ENCODE peak calls at places on chromosomes 7 and 10, in six cellular contexts. P is neural crest cell; Q is nephron progenitor cell; X is stimulated activated naive CD4-positive, alpha-beta T cell treated with Interleukin-2 at 50 U/mL for 16 hours; K is heart right ventricle; Y is cardiac muscle cell. N is an unnamed sample.

GRCh38 chr7:44771358-44771757 is 22.7 kb downstream of the ZMIZ2 start:
- DNase-seq in P (no peak), Q (no peak), X (no peak), K (no peak), Y (no peak), N (no peak)

GRCh38 chr7:18177129-18177814 is 149.6 kb upstream of the PRPS1L1 start:
- DNase-seq in P (no peak), Q (no peak), X (no peak), K (no peak), Y (no peak), N (no peak)

GRCh38 chr7:111011500-111011899 is 79.4 kb upstream of the LRRN3 start:
- DNase-seq in P (no peak), Q (no peak), X (peak; percentile 10), K (no peak), Y (no peak), N (no peak)

GRCh38 chr7:49980414-49980813 is 112.6 kb downstream of the ZPBP start:
- DNase-seq in P (no peak), Q (no peak), X (no peak), K (no peak), Y (no peak), N (no peak)

GRCh38 chr7:91929463-91929862 is 11.2 kb upstream of the AKAP9 start:
- DNase-seq in P (no peak), Q (no peak), X (no peak), K (no peak), Y (no peak), N (no peak)

GRCh38 chr10:97047327-97047726 is 138.4 kb downstream of the SLIT1 start:
- DNase-seq in P (no peak), Q (no peak), X (no peak), K (no peak), Y (no peak), N (no peak)

GRCh38 chr10:30705086-30705624 is 75.6 kb upstream of the LYZL2 start:
- DNase-seq in P (no peak), Q (no peak), X (no peak), K (no peak), Y (no peak), N (no peak)

GRCh38 chr10:94546616-94547175 is 1.1 kb downstream of the HELLS start:
- DNase-seq in P (no peak), Q (no peak), X (no peak), K (no peak), Y (peak; percentile 7), N (no peak)

GRCh38 chr7:81267508-81267907 is 348.7 kb upstream of the SEMA3C start:
- DNase-seq in P (no peak), Q (no peak), X (no peak), K (no peak), Y (peak; percentile 21), N (no peak)

GRCh38 chr10:119375574-119376265 is 166.8 kb downstream of the RGS10 start:
- DNase-seq in P (no peak), Q (peak; percentile 38), X (no peak), K (no peak), Y (peak; percentile 55), N (peak; percentile 51)

GRCh38 chr7:98879198-98879988 is 1.1 kb downstream of the TRRAP start:
- DNase-seq in P (no peak), Q (no peak), X (peak; percentile 62), K (no peak), Y (no peak), N (no peak)

GRCh38 chr7:141362580-141363435 is 188.4 kb upstream of the AGK start:
- DNase-seq in P (no peak), Q (no peak), X (no peak), K (peak; percentile 38), Y (peak; percentile 81), N (peak; percentile 18)

GRCh38 chr7:88106430-88106829 is 113.4 kb downstream of the SRI start:
- DNase-seq in P (no peak), Q (no peak), X (no peak), K (no peak), Y (no peak), N (no peak)

GRCh38 chr7:79293655-79294142 is 159.8 kb downstream of the MAGI2 start:
- DNase-seq in P (no peak), Q (no peak), X (no peak), K (no peak), Y (peak; percentile 6), N (no peak)

GRCh38 chr10:7412482-7413251 is 1.8 kb upstream of the SFMBT2 start:
- DNase-seq in P (peak; percentile 50), Q (peak; percentile 68), X (peak; percentile 21), K (peak; percentile 56), Y (no peak), N (peak; percentile 45)

GRCh38 chr10:33547976-33548375 is 213.5 kb upstream of the NRP1 start:
- DNase-seq in P (no peak), Q (no peak), X (no peak), K (no peak), Y (no peak), N (no peak)

GRCh38 chr10:117823980-117824379 is 222.8 kb downstream of the RAB11FIP2 start:
- DNase-seq in P (no peak), Q (no peak), X (no peak), K (no peak), Y (no peak), N (no peak)

GRCh38 chr10:127649642-127650041 is 87.3 kb upstream of the FOXI2 start:
- DNase-seq in P (peak; percentile 9), Q (peak; percentile 27), X (no peak), K (no peak), Y (no peak), N (no peak)

GRCh38 chr10:12480440-12480839 is 131.1 kb downstream of the CAMK1D start:
- DNase-seq in P (no peak), Q (no peak), X (no peak), K (no peak), Y (no peak), N (no peak)

GRCh38 chr10:17169807-17170206 is 31.7 kb downstream of the TRDMT1 start:
- DNase-seq in P (no peak), Q (no peak), X (no peak), K (no peak), Y (peak; percentile 59), N (no peak)

GRCh38 chr10:71964669-71965515 is 697 bp downstream of the CHST3 start:
- DNase-seq in P (no peak), Q (peak; percentile 48), X (no peak), K (peak; percentile 63), Y (peak; percentile 81), N (peak; percentile 65)

GRCh38 chr7:36191292-36191920 is 38.4 kb downstream of the EEPD1 start:
- DNase-seq in P (no peak), Q (no peak), X (no peak), K (no peak), Y (no peak), N (no peak)

GRCh38 chr7:88500146-88500545 is 193.5 kb upstream of the STEAP4 start:
- DNase-seq in P (no peak), Q (no peak), X (no peak), K (no peak), Y (no peak), N (no peak)

GRCh38 chr7:78296036-78296435 is 497.5 kb downstream of the PHTF2 start:
- DNase-seq in P (no peak), Q (no peak), X (no peak), K (no peak), Y (no peak), N (no peak)

GRCh38 chr10:43027331-43027955 is 49.4 kb upstream of the RET start:
- DNase-seq in P (no peak), Q (no peak), X (no peak), K (no peak), Y (no peak), N (no peak)

GRCh38 chr7:139557857-139558581 is 34.5 kb downstream of the CLEC2L start:
- DNase-seq in P (no peak), Q (no peak), X (no peak), K (no peak), Y (no peak), N (no peak)

N was measured in left ventricle myocardium inferior.